ENCODE peak calls at places on chromosome 1, in seven cellular contexts. U, Q, M, E, D, K and P are unnamed samples.

GRCh38 chr1:235100124-235100801 is 28.4 kb downstream of the TOMM20 start:
- DNase-seq in Q (no peak), E (peak; percentile 20), U (no peak), M (no peak), D (no peak), K (no peak), P (no peak)

GRCh38 chr1:49052102-49052501 is 275.4 kb upstream of the BEND5 start:
- DNase-seq in Q (peak; percentile 3), D (no peak), E (peak; percentile 26), M (no peak), K (no peak), U (no peak), P (no peak)

GRCh38 chr1:116951175-116951935 is 41.6 kb downstream of the PTGFRN start:
- DNase-seq in D (peak; percentile 34), K (no peak), U (no peak), E (no peak), M (no peak), Q (no peak), P (no peak)

GRCh38 chr1:172818841-172819527 is 160.1 kb downstream of the FASLG start:
- DNase-seq in U (no peak), M (no peak), E (peak; percentile 26), K (peak; percentile 69), D (no peak), Q (no peak), P (no peak)

GRCh38 chr1:64451449-64451848 is 18.5 kb upstream of the CACHD1 start:
- DNase-seq in Q (no peak), U (no peak), K (no peak), M (no peak), D (no peak), E (no peak), P (no peak)

GRCh38 chr1:68269637-68270430 is 37.5 kb upstream of the WLS start:
- DNase-seq in M (no peak), U (no peak), Q (no peak), D (peak; percentile 56), K (no peak), E (no peak), P (no peak)

GRCh38 chr1:67803380-67804279 is 29.6 kb downstream of the GNG12 start:
- DNase-seq in M (no peak), D (peak; percentile 34), Q (no peak), U (no peak), K (no peak), E (peak; percentile 31), P (no peak)

GRCh38 chr1:84442256-84442655 is 36.8 kb upstream of the RPF1 start:
- DNase-seq in K (no peak), E (peak; percentile 53), D (peak; percentile 90), U (peak; percentile 72), M (no peak), Q (no peak), P (peak; percentile 26)

GRCh38 chr1:47411441-47411840 is 4.6 kb upstream of the FOXE3 start:
- DNase-seq in Q (no peak), E (no peak), K (no peak), M (no peak), U (no peak), D (peak; percentile 78), P (no peak)